ENCODE peak calls at places on chromosomes 12 and 14, in seven cellular contexts. B, Y, L, N, K, S and M are unnamed samples.

GRCh38 chr12:47094804-47095203 is 15.0 kb upstream of the AMIGO2 start:
- DNase-seq in B (no peak), Y (no peak), L (no peak), N (no peak), K (no peak), S (no peak), M (no peak)

GRCh38 chr12:42094277-42094676 is 50.4 kb downstream of the GXYLT1 start:
- DNase-seq in B (peak; percentile 11), Y (no peak), L (peak; percentile 65), N (no peak), K (peak; percentile 72), S (no peak), M (no peak)

GRCh38 chr14:23120405-23121251 is 1.6 kb upstream of the CEBPE start:
- DNase-seq in B (peak; percentile 86), Y (peak; percentile 24), L (peak; percentile 82), N (peak; percentile 87), K (peak; percentile 93), S (peak; percentile 55), M (peak; percentile 92)

GRCh38 chr12:117599849-117600248 is 238.4 kb upstream of the NOS1 start:
- DNase-seq in B (no peak), Y (no peak), L (no peak), N (no peak), K (no peak), S (no peak), M (no peak)

GRCh38 chr14:101255765-101256125 is 305.6 kb upstream of the DIO3 start:
- DNase-seq in B (no peak), Y (no peak), L (no peak), N (no peak), K (no peak), S (no peak), M (no peak)

GRCh38 chr14:91140672-91141071 is 26.8 kb downstream of the DGLUCY start:
- DNase-seq in B (peak; percentile 7), Y (no peak), L (peak; percentile 34), N (no peak), K (peak; percentile 32), S (no peak), M (no peak)

GRCh38 chr12:108204117-108204516 is 75.0 kb downstream of the WSCD2 start:
- DNase-seq in B (no peak), Y (no peak), L (no peak), N (no peak), K (no peak), S (no peak), M (no peak)

GRCh38 chr12:52207895-52208294 is 16.1 kb upstream of the KRT80 start:
- DNase-seq in B (no peak), Y (no peak), L (peak; percentile 88), N (no peak), K (peak; percentile 86), S (no peak), M (peak; percentile 95)

GRCh38 chr12:126762150-126762549 is 1504.8 kb upstream of the TMEM132C start:
- DNase-seq in B (no peak), Y (no peak), L (no peak), N (no peak), K (no peak), S (no peak), M (no peak)

GRCh38 chr12:21334771-21335325 is at the start of gene SLCO1A2:
- DNase-seq in B (no peak), Y (no peak), L (no peak), N (no peak), K (no peak), S (no peak), M (no peak)

GRCh38 chr14:75226755-75227544 is 50.5 kb upstream of the TMED10 start:
- DNase-seq in B (no peak), Y (no peak), L (no peak), N (no peak), K (no peak), S (no peak), M (no peak)

GRCh38 chr12:109462868-109463692 is 14.0 kb downstream of the KCTD10 start:
- DNase-seq in B (peak; percentile 12), Y (no peak), L (peak; percentile 97), N (no peak), K (peak; percentile 96), S (no peak), M (peak; percentile 94)

GRCh38 chr12:6374028-6374780 is 1.2 kb downstream of the SCNN1A start:
- DNase-seq in B (no peak), Y (no peak), L (no peak), N (no peak), K (no peak), S (no peak), M (no peak)

GRCh38 chr14:67168110-67168441 is 21.2 kb upstream of the GARIN2 start:
- DNase-seq in B (no peak), Y (no peak), L (no peak), N (no peak), K (no peak), S (no peak), M (no peak)

GRCh38 chr12:58420496-58420895 is 479.1 kb downstream of the ATP23 start:
- DNase-seq in B (no peak), Y (no peak), L (peak; percentile 64), N (no peak), K (peak; percentile 79), S (no peak), M (no peak)

GRCh38 chr12:75725505-75726120 is 214.2 kb upstream of the KRR1 start:
- DNase-seq in B (no peak), Y (no peak), L (peak; percentile 87), N (no peak), K (peak; percentile 77), S (no peak), M (no peak)

GRCh38 chr14:39469094-39469710 is 37.0 kb upstream of the FBXO33 start:
- DNase-seq in B (peak; percentile 15), Y (no peak), L (peak; percentile 34), N (no peak), K (no peak), S (no peak), M (no peak)